ENCODE peak calls at places on chromosomes 12 and 14, in seven cellular contexts. M is sigmoid colon, J is tibial nerve, X is mammary epithelial cell, H is AG04450, Z is PC-3, D is aorta. Q is an unnamed sample.

GRCh38 chr14:102516531-102517411 is 7.2 kb upstream of the ANKRD9 start:
- DNase-seq in M (peak), J (no peak), X (peak), H (no peak), Z (peak), D (peak), Q (peak)

GRCh38 chr14:61527325-61528100 is 167.8 kb upstream of the HIF1A start:
- DNase-seq in M (no peak), J (no peak), X (peak), H (no peak), Z (peak), D (no peak), Q (no peak)

GRCh38 chr12:74689071-74689655 is 151.5 kb downstream of the ATXN7L3B start:
- DNase-seq in M (no peak), J (no peak), X (peak), H (peak), Z (peak), D (no peak), Q (no peak)

GRCh38 chr14:102900631-102901571 is 21.6 kb upstream of the AMN start:
- DNase-seq in M (no peak), J (no peak), X (no peak), H (no peak), Z (no peak), D (peak), Q (no peak)

GRCh38 chr14:105153739-105154475 is 14.7 kb downstream of the JAG2 start:
- DNase-seq in M (no peak), J (no peak), X (no peak), H (no peak), Z (no peak), D (peak), Q (no peak)

GRCh38 chr14:32756173-32756572 is 182.5 kb upstream of the NPAS3 start:
- DNase-seq in M (no peak), J (no peak), X (no peak), H (no peak), Z (no peak), D (no peak), Q (no peak)

GRCh38 chr14:58533417-58533816 is 104.3 kb upstream of the DACT1 start:
- DNase-seq in M (no peak), J (no peak), X (no peak), H (no peak), Z (no peak), D (no peak), Q (no peak)

GRCh38 chr14:52063107-52063506 is 5.8 kb downstream of the NID2 start:
- DNase-seq in M (no peak), J (no peak), X (no peak), H (no peak), Z (no peak), D (no peak), Q (no peak)

GRCh38 chr12:113142886-113143329 is 6.6 kb upstream of the CFAP73 start:
- DNase-seq in M (no peak), J (no peak), X (no peak), H (no peak), Z (no peak), D (peak), Q (no peak)

GRCh38 chr12:87930033-87930432 is 99.2 kb downstream of the C12orf50 start:
- DNase-seq in M (no peak), J (no peak), X (peak), H (peak), Z (peak), D (no peak), Q (no peak)

GRCh38 chr12:754238-754816 is 1.9 kb downstream of the WNK1 start:
- DNase-seq in M (no peak), J (no peak), X (peak), H (no peak), Z (peak), D (no peak), Q (no peak)

GRCh38 chr14:101101456-101102056 is 198.0 kb upstream of the RTL1 start:
- DNase-seq in M (peak), J (no peak), X (peak), H (no peak), Z (peak), D (peak), Q (peak)

GRCh38 chr14:105474478-105475268 is at the start of gene CRIP2:
- DNase-seq in M (no peak), J (no peak), X (peak), H (no peak), Z (peak), D (no peak), Q (no peak)

GRCh38 chr12:76595056-76595455 is 35.5 kb upstream of the OSBPL8 start:
- DNase-seq in M (no peak), J (no peak), X (no peak), H (no peak), Z (no peak), D (no peak), Q (no peak)

DNA sequence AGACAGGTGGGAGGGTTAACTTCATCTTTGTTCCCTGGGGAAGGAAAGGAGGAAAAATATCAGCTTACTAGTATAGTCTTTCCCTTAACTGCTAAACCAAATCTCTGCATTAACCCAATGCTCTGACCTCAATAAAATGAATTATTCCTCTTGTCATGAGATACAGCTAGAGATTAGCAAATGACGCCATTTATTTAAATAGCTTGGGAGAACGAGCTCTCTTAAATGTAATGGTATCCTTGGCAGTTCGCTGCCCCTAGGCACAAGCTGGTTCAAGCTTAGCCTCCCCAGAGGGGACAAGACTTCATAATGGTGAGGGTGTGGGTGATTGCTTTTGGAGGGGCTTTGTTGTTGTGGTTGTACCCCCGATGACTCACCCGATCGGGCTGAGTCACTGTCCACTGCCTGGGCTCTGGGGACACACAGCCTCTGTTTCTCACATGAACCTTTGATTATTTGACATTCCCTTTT is 19.6 kb downstream of the FNTB start:
- DNase-seq in M (no peak), J (no peak), X (no peak), H (no peak), Z (no peak), D (no peak), Q (no peak)
- H3K27ac ChIP-seq in M (no peak), J (no peak), X (no peak), H (no peak), Z (no peak), D (no peak), Q (no peak)

DNA sequence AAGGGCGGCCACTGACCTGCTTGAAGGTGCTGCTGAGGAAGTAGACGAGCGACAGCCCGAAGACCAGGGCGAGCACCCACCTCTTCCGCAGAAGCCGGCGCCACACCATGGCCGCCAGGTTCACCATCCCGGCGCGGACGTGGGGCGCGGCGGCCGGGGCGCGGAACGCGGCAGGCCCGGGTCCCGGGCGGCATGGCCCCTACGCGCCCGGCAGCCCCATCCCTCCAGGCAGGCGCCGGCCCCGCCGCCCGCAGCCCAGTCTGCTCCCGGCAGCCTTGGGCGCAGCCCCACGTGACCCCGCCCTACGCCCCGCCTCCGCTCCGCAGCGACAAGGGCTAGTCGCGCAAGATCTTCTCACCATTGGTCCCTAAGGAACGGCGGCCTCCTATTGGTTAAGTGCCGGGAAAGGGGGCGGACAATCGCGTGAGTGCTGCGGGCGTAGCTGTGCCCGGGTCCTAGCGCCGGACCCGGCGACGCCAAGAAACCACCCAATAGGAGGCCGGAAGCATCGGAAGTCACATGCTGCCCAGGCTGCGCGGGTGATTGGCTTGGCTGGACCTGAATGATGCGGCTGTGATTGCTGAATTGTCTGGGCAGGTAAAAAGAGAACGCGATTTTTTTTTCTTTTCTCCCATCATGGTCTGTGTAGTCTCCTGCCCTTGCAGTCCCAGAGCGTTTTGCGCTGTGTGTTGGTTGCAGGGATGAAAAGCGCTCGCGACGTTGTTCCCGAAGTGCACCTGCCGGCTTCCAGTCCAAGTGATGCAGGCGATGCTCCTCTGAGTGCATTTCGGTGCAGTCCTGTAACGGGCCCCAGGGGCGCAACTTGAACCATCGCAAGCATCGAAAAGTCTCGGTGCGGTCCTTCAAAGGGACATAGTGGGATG is at the start of the genes RNFT2 and SPRING1:
- DNase-seq in M (peak), J (peak), X (peak), H (peak), Z (peak), D (peak), Q (peak)
- H3K27ac ChIP-seq in M (peak), J (peak), X (peak), H (no peak), Z (no peak), D (no peak), Q (peak)

GRCh38 chr14:73162271-73162670 is 26.0 kb downstream of the PSEN1 start:
- DNase-seq in M (no peak), J (no peak), X (no peak), H (no peak), Z (no peak), D (no peak), Q (no peak)
- H3K27ac ChIP-seq in M (no peak), J (no peak), X (no peak), H (no peak), Z (no peak), D (no peak), Q (no peak)

GRCh38 chr14:74574092-74574438 is 38.0 kb downstream of the LTBP2 start:
- DNase-seq in M (no peak), J (no peak), X (no peak), H (no peak), Z (no peak), D (no peak), Q (no peak)

GRCh38 chr14:74571901-74572828 is 39.9 kb downstream of the LTBP2 start:
- DNase-seq in M (no peak), J (no peak), X (peak), H (peak), Z (peak), D (peak), Q (peak)

GRCh38 chr14:74572829-74573360 is 39.1 kb downstream of the LTBP2 start:
- DNase-seq in M (no peak), J (no peak), X (peak), H (no peak), Z (no peak), D (peak), Q (no peak)

GRCh38 chr14:74574706-74575105 is 37.3 kb downstream of the LTBP2 start:
- DNase-seq in M (peak), J (no peak), X (peak), H (no peak), Z (no peak), D (no peak), Q (no peak)

GRCh38 chr14:74573421-74574091 is 38.5 kb downstream of the LTBP2 start:
- DNase-seq in M (no peak), J (no peak), X (peak), H (no peak), Z (peak), D (peak), Q (no peak)
- H3K27ac ChIP-seq in M (peak), J (peak), X (peak), H (peak), Z (peak), D (peak), Q (peak)

DNA sequence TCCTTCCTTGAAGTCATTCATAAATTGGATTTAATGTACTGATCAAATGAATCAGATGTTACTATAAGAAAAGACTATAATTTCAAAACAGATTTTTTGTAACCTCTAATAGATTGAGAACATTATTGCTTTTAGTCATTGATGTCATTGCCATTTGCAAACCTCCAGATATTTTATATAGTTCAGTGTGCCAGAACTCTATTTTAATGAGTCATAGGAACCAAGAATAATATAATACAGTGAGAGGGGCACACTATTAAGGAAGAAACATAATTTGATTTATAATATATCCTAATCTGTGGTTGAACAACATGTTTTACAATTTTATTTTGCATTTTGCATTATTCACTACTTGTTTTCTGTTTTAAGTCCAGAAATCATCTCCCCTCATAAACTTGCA is 78.0 kb downstream of the LRRC9 start:
- DNase-seq in M (no peak), J (no peak), X (no peak), H (no peak), Z (no peak), D (no peak), Q (no peak)
- H3K27ac ChIP-seq in M (no peak), J (no peak), X (no peak), H (no peak), Z (no peak), D (no peak), Q (no peak)

DNA sequence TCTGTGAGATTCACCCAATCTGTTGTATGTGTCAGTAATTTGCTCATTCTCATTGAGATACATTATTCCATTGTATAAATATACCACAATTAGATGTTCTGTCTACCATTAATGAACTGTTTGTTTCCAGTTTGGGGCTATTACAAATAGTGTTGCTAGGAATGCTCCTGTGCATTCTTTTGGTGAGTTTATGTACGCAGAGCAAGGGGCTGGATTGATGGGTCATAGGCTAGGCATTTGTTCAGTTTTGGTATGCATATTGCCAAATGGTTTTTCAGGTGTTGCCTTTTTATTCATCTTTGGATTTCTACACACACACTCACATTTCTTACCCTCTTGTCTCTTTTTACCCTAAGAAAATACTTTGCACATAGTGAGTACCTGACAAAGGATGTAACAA is 93.4 kb downstream of the GPATCH2L start:
- DNase-seq in M (no peak), J (no peak), X (peak), H (no peak), Z (peak), D (no peak), Q (no peak)
- H3K27ac ChIP-seq in M (no peak), J (no peak), X (no peak), H (no peak), Z (no peak), D (no peak), Q (no peak)

GRCh38 chr12:109461049-109461845 is 15.9 kb downstream of the KCTD10 start:
- DNase-seq in M (no peak), J (no peak), X (peak), H (no peak), Z (peak), D (peak), Q (no peak)

GRCh38 chr12:109459247-109459646 is 17.9 kb downstream of the KCTD10 start:
- DNase-seq in M (no peak), J (no peak), X (no peak), H (peak), Z (no peak), D (no peak), Q (no peak)

GRCh38 chr12:109460538-109460937 is 16.6 kb downstream of the KCTD10 start:
- DNase-seq in M (no peak), J (no peak), X (no peak), H (no peak), Z (no peak), D (peak), Q (no peak)

GRCh38 chr12:109458086-109458485 is 19.0 kb downstream of the KCTD10 start:
- DNase-seq in M (no peak), J (no peak), X (no peak), H (peak), Z (peak), D (no peak), Q (no peak)

GRCh38 chr12:109458771-109459208 is 18.3 kb downstream of the KCTD10 start:
- DNase-seq in M (no peak), J (no peak), X (no peak), H (no peak), Z (no peak), D (no peak), Q (no peak)
- H3K27ac ChIP-seq in M (peak), J (peak), X (no peak), H (peak), Z (peak), D (peak), Q (peak)

Q was measured in Peyer's patch.